ENCODE peak calls at places on chromosomes 16 and 17, in four cellular contexts. P is left ventricle myocardium inferior, B is smooth muscle cell of the brain vasculature, H is uterus. D is an unnamed sample.

GRCh38 chr16:84950906-84951305 is 60.4 kb downstream of the ZDHHC7 start:
- DNase-seq in P (no peak), H (no peak), B (no peak), D (no peak)

GRCh38 chr17:67377727-67378443 is 804 bp downstream of the PITPNC1 start:
- DNase-seq in B (no peak), H (peak), P (peak), D (peak)

GRCh38 chr16:11672206-11673090 is 4.2 kb downstream of the SNN start:
- DNase-seq in B (no peak), P (no peak), H (no peak), D (no peak)

GRCh38 chr17:56613131-56613530 is 19.6 kb downstream of the NOG start:
- DNase-seq in H (no peak), B (no peak), P (no peak), D (no peak)

GRCh38 chr16:90019543-90020259 is 445 bp upstream of the DBNDD1 start:
- DNase-seq in P (no peak), H (no peak), B (no peak), D (peak)

GRCh38 chr17:78993981-78994671 is 14.4 kb upstream of the LGALS3BP start:
- DNase-seq in B (no peak), H (peak), P (no peak), D (peak)

GRCh38 chr17:58756246-58757161 is 850 bp downstream of the PPM1E start:
- DNase-seq in P (no peak), B (no peak), H (no peak), D (peak)

GRCh38 chr16:25625620-25626019 is 66.1 kb upstream of the HS3ST4 start:
- DNase-seq in P (no peak), H (no peak), B (no peak), D (no peak)

GRCh38 chr16:4415538-4416199 is 727 bp downstream of the CORO7 start:
- DNase-seq in P (peak), B (no peak), H (no peak), D (peak)